ENCODE peak calls at places on chromosomes 7 and 10, in nine cellular contexts. I, P, H, M, F, U, O, A and G are unnamed samples.

GRCh38 chr10:132580157-132580556 is 42.6 kb downstream of the INPP5A start:
- DNase-seq in H (no peak), I (no peak), U (no peak), O (no peak), P (no peak), A (no peak), F (no peak), M (no peak), G (no peak)

GRCh38 chr7:151082151-151083070 is 882 bp downstream of the TMUB1 start:
- DNase-seq in M (no peak), P (no peak), H (no peak), F (no peak), O (no peak), U (no peak), I (no peak), A (no peak), G (peak; percentile 32)

GRCh38 chr7:110760341-110760740 is 330.6 kb upstream of the LRRN3 start:
- DNase-seq in M (no peak), U (no peak), H (no peak), O (no peak), F (no peak), P (no peak), I (no peak), A (no peak), G (no peak)

GRCh38 chr10:104300002-104300735 is 31.2 kb downstream of the GSTO2 start:
- DNase-seq in P (peak; percentile 72), U (no peak), O (no peak), A (peak; percentile 100), M (peak; percentile 87), F (peak; percentile 100), I (no peak), H (no peak), G (peak; percentile 78)

GRCh38 chr7:23544913-23545354 is 13.2 kb upstream of the TRA2A start:
- DNase-seq in U (no peak), M (no peak), A (peak; percentile 61), P (no peak), H (peak; percentile 82), I (no peak), O (peak; percentile 83), F (peak; percentile 57), G (no peak)

GRCh38 chr10:96416643-96417042 is 57.8 kb upstream of the OPALIN start:
- DNase-seq in M (no peak), U (no peak), A (no peak), O (peak; percentile 22), F (no peak), I (peak; percentile 29), P (no peak), H (no peak), G (peak; percentile 41)

GRCh38 chr7:36278069-36278766 is 111.4 kb upstream of the ANLN start:
- DNase-seq in O (no peak), H (peak; percentile 62), U (no peak), M (no peak), P (no peak), I (no peak), A (no peak), F (no peak), G (no peak)

GRCh38 chr10:12957081-12957480 is 44.4 kb downstream of the CCDC3 start:
- DNase-seq in U (no peak), H (no peak), A (no peak), F (no peak), M (peak; percentile 12), P (no peak), O (no peak), I (no peak), G (no peak)

DNA sequence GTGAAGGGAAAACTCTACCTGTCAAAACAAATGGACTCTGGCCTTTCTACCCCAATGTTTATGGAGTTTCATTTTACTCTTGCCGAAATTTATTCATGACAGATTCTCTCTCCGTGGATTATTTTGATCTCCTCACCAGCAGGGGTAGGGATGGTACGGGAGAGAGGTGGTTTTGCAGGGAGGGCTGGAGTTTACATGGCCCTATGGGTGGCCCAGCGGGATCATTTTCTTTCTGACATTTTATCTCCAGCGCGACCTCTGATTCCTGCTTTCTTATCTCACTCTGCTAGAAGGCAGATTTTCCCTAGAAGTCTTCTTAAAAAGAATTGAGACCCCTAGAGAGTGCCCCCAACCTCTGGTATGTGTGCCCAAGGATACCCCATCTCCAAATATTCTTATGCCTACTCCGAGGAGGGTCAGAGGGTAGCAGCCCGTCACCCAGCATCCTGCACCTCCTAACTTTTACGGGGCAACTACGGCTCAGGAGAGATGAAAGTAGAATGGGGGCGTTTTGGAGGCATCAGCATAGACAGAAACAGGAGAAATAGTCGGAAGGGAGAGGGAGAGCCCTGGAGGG is 10.1 kb upstream of the GATA3 start:
- DNase-seq in O (no peak), H (peak; percentile 71), A (no peak), I (no peak), F (no peak), M (no peak), U (no peak), P (no peak), G (no peak)
- H3K4me3 ChIP-seq in O (no peak overlapping the region), H (peak overlapping the region; percentile 15), A (no peak overlapping the region), I (no peak overlapping the region), F (no peak overlapping the region), M (no peak overlapping the region), U (no peak overlapping the region), P (peak overlapping the region; percentile 29), G (no peak overlapping the region)

DNA sequence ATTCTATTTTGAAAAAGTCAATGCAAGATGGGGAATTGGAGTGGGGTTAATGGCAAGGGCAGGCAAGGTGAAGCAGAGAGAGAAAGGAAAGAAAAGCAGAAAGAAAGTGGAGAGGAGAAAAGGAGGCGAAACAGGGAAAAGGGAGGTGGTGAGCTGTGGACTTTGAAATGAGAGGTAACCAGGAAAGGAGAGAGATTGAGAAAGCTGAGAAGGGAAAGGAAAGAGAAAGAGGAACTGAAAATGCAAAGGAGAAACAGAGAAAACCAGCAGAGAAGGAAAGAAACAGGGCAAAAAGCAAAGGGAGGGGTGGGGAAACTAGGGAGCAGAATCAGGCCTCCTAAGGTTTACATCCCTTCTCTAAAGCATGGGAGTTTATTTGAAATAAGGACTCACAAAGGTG is 72.5 kb upstream of the TPK1 start:
- DNase-seq in F (no peak), P (no peak), U (no peak), M (no peak), I (no peak), O (no peak), H (no peak), A (no peak), G (no peak)
- H3K4me3 ChIP-seq in F (no peak overlapping the region), P (no peak overlapping the region), U (no peak overlapping the region), M (no peak overlapping the region), I (no peak overlapping the region), O (no peak overlapping the region), H (no peak overlapping the region), A (no peak overlapping the region), G (no peak overlapping the region)

GRCh38 chr7:149718730-149719049 is 54.7 kb downstream of the ZNF467 start:
- DNase-seq in F (no peak), P (no peak), U (no peak), A (no peak), M (peak; percentile 42), O (no peak), I (no peak), H (no peak), G (no peak)

GRCh38 chr7:149719050-149719899 is 54.1 kb downstream of the ZNF467 start:
- DNase-seq in P (no peak), A (peak; percentile 71), O (peak; percentile 74), H (peak; percentile 67), U (no peak), I (no peak), M (no peak), F (peak; percentile 70), G (no peak)

GRCh38 chr7:149719912-149720335 is 53.5 kb downstream of the ZNF467 start:
- DNase-seq in A (no peak), P (no peak), F (no peak), O (peak; percentile 36), U (no peak), M (peak; percentile 73), H (peak; percentile 65), I (no peak), G (no peak)

GRCh38 chr7:149721084-149721601 is 52.2 kb downstream of the ZNF467 start:
- DNase-seq in H (no peak), O (no peak), M (peak; percentile 70), P (no peak), F (no peak), I (no peak), A (no peak), U (no peak), G (no peak)

GRCh38 chr7:149720372-149721083 is 52.9 kb downstream of the ZNF467 start:
- DNase-seq in I (peak; percentile 42), A (peak; percentile 46), F (no peak), P (no peak), H (peak; percentile 53), O (no peak), U (no peak), M (peak; percentile 80), G (no peak)
- H3K4me3 ChIP-seq in I (no peak overlapping the region), A (no peak overlapping the region), F (no peak overlapping the region), P (no peak overlapping the region), H (no peak overlapping the region), O (no peak overlapping the region), U (no peak overlapping the region), M (no peak overlapping the region), G (no peak overlapping the region)

GRCh38 chr7:157570531-157571200 is 233.9 kb downstream of the DNAJB6 start:
- DNase-seq in H (no peak), U (no peak), O (peak; percentile 97), M (no peak), F (no peak), P (no peak), I (no peak), A (no peak), G (no peak)

GRCh38 chr7:157568071-157568784 is 231.4 kb downstream of the DNAJB6 start:
- DNase-seq in H (no peak), O (peak; percentile 54), F (no peak), I (no peak), P (no peak), U (no peak), A (no peak), M (no peak), G (no peak)

GRCh38 chr7:157569967-157570366 is 233.2 kb downstream of the DNAJB6 start:
- DNase-seq in I (no peak), P (no peak), O (no peak), M (no peak), U (no peak), H (no peak), A (no peak), F (no peak), G (no peak)

GRCh38 chr7:157567666-157568065 is 230.9 kb downstream of the DNAJB6 start:
- DNase-seq in F (no peak), M (no peak), P (no peak), U (no peak), A (no peak), I (no peak), O (no peak), H (no peak), G (no peak)

DNA sequence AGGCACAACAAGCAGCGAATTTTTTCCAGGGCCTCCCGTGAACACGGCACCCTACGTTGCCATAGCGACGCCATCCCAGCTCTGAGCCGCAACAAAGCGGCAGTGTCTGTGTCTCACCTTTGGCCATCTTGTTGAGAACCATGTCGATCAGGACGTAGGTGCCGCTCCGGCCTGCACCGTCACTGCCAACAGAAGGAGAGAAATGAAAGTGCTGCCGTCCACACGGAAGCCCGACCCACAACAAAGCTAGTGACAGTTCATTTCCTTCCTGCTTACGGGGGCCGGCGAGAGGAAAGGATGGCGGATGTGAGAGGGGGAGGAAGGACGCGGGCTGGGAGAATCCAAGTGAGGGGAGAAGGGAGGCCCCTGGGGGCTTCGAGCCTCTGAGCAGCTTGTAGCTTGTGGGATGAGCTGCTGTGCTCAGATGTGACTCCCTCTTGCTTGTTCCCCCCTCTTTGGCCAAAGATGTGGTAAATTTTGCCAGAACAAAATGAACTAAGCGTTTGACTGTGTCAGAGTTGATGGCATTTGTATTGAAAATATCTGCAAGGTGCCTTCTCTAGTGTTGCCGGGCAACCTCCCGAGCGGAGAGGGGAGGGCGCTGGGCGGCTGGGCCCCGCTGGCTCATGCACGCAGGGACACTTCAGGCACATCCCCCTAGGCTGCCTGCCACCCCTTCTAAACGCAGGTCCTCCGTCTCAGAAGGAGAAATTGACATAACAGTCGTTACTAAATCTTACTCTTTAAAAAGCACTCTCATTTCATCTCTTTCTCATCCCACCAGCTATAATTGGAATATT is 232.2 kb downstream of the DNAJB6 start:
- DNase-seq in I (peak; percentile 38), O (peak; percentile 93), M (no peak), A (peak; percentile 18), F (peak; percentile 39), P (peak; percentile 38), H (peak; percentile 74), U (no peak), G (peak; percentile 26)
- H3K4me3 ChIP-seq in I (peak overlapping the region; percentile 42), O (peak overlapping the region; percentile 82), M (peak overlapping the region; percentile 18), A (peak overlapping the region; percentile 53), F (peak overlapping the region; percentile 59), P (peak overlapping the region; percentile 53), H (no peak overlapping the region), U (peak overlapping the region; percentile 18), G (peak overlapping the region; percentile 47)